ENCODE peak calls at places on chromosomes 4 and X, in eight cellular contexts. M is DMS 273 treated with DMSO at 0.1 percent for 48 hours, J is aorta, H is NCI-H345, T is heart right ventricle, L is pancreas, Q is spleen, C is neural progenitor cell. F is an unnamed sample.

GRCh38 chr4:123896446-123897071 is 500.0 kb downstream of the SPRY1 start:
- DNase-seq in M (no peak), J (no peak), H (no peak), T (no peak), L (no peak), Q (no peak), C (no peak), F (no peak)

GRCh38 chrX:110444996-110445395 is 86.3 kb downstream of the RTL9 start:
- DNase-seq in M (no peak), J (no peak), H (no peak), T (no peak), L (no peak), Q (no peak), C (no peak), F (no peak)

GRCh38 chr4:152176627-152177214 is 359.2 kb downstream of the FBXW7 start:
- DNase-seq in M (no peak), J (no peak), H (no peak), T (no peak), L (no peak), Q (no peak), C (no peak), F (no peak)

GRCh38 chrX:49066278-49066677 is 7.5 kb downstream of the CCDC120 start:
- DNase-seq in M (no peak), J (no peak), H (no peak), T (no peak), L (no peak), Q (no peak), C (no peak), F (no peak)

GRCh38 chrX:15594371-15594770 is 6.4 kb downstream of the ACE2 start:
- DNase-seq in M (no peak), J (no peak), H (no peak), T (no peak), L (no peak), Q (no peak), C (no peak), F (no peak)

GRCh38 chr4:7157666-7158065 is 34.7 kb upstream of the SORCS2 start:
- DNase-seq in M (no peak), J (no peak), H (no peak), T (no peak), L (no peak), Q (peak), C (no peak), F (no peak)

GRCh38 chrX:136589966-136590365 is 58.0 kb downstream of the VGLL1 start:
- DNase-seq in M (no peak), J (no peak), H (no peak), T (no peak), L (no peak), Q (no peak), C (no peak), F (no peak)

GRCh38 chr4:61202638-61203495 is 2.7 kb downstream of the ADGRL3 start:
- DNase-seq in M (peak), J (no peak), H (peak), T (no peak), L (no peak), Q (no peak), C (peak), F (peak)

GRCh38 chr4:150078041-150078995 is at the start of gene DCLK2:
- DNase-seq in M (peak), J (peak), H (peak), T (peak), L (peak), Q (peak), C (peak), F (peak)

GRCh38 chr4:148059617-148060180 is 327.8 kb downstream of the ARHGAP10 start:
- DNase-seq in M (no peak), J (no peak), H (no peak), T (peak), L (peak), Q (no peak), C (no peak), F (no peak)

GRCh38 chr4:25367004-25367621 is 9.9 kb upstream of the ANAPC4 start:
- DNase-seq in M (no peak), J (no peak), H (peak), T (no peak), L (no peak), Q (no peak), C (peak), F (no peak)

GRCh38 chr4:7411896-7412585 is 22.7 kb downstream of the PSAPL1 start:
- DNase-seq in M (no peak), J (peak), H (no peak), T (no peak), L (peak), Q (peak), C (no peak), F (no peak)